ENCODE peak calls at places on chromosomes 12 and 14, in four cellular contexts. Z is GM12878, T is H1, O is HepG2. G is an unnamed sample.

GRCh38 chr14:25381498-25381897 is 331.6 kb upstream of the STXBP6 start:
- DNase-seq in T (no peak), Z (no peak), O (peak), G (peak)

GRCh38 chr14:42140831-42141279 is 534.2 kb downstream of the LRFN5 start:
- DNase-seq in T (no peak), Z (no peak), O (no peak), G (no peak)

GRCh38 chr12:28390716-28391452 is 200.6 kb downstream of the CCDC91 start:
- DNase-seq in Z (no peak), O (no peak), T (no peak), G (no peak)

GRCh38 chr12:105861232-105861631 is 277.5 kb downstream of the NUAK1 start:
- DNase-seq in O (no peak), Z (no peak), T (no peak), G (no peak)

GRCh38 chr14:55454264-55455151 is 14.1 kb upstream of the TBPL2 start:
- DNase-seq in T (no peak), O (peak), Z (no peak), G (peak)

GRCh38 chr12:85130631-85131030 is 94.5 kb downstream of the LRRIQ1 start:
- DNase-seq in T (no peak), Z (no peak), O (no peak), G (no peak)

GRCh38 chr14:96362071-96362964 is 823 bp downstream of the ATG2B start:
- DNase-seq in O (peak), T (no peak), Z (peak), G (peak)

GRCh38 chr14:24366664-24367505 is 1.1 kb upstream of the NFATC4 start:
- DNase-seq in T (no peak), Z (peak), O (peak), G (no peak)

GRCh38 chr14:79443602-79444001 is 767.7 kb downstream of the DIO2 start:
- DNase-seq in O (no peak), Z (no peak), T (no peak), G (no peak)

GRCh38 chr14:70773182-70773862 is 36.0 kb downstream of the MAP3K9 start:
- DNase-seq in T (no peak), Z (no peak), O (no peak), G (no peak)

GRCh38 chr12:49190317-49190716 is 1.4 kb upstream of the TUBA1A start:
- DNase-seq in Z (no peak), T (no peak), O (no peak), G (no peak)

GRCh38 chr14:61764342-61765122 is 2.3 kb downstream of the SNAPC1 start:
- DNase-seq in T (no peak), Z (no peak), O (no peak), G (no peak)
- H3K4me3 ChIP-seq in T (peak), Z (peak), O (no peak), G (no peak)

GRCh38 chr12:102444093-102444492 is 36.3 kb downstream of the IGF1 start:
- DNase-seq in T (no peak), Z (no peak), O (no peak), G (no peak)
- TF ChIP-seq GABPA in T (no peak), Z (no peak), O (no peak), G (no peak)

GRCh38 chr12:7444537-7444936 is 584 bp upstream of the CD163L1 start:
- DNase-seq in T (no peak), Z (no peak), O (no peak), G (no peak)

GRCh38 chr12:7441216-7441615 is 2.7 kb downstream of the CD163L1 start:
- DNase-seq in Z (no peak), O (no peak), T (no peak), G (no peak)

GRCh38 chr12:7434670-7435069 is 9.3 kb downstream of the CD163L1 start:
- DNase-seq in Z (no peak), O (no peak), T (no peak), G (no peak)

GRCh38 chr12:7444076-7444475 is at the start of gene CD163L1:
- DNase-seq in Z (no peak), O (no peak), T (no peak), G (no peak)

GRCh38 chr12:7439579-7440505 is 4.1 kb downstream of the CD163L1 start:
- DNase-seq in Z (no peak), T (peak), O (no peak), G (no peak)
- TF ChIP-seq POLR2AphosphoS5 in Z (no peak), T (peak), O (no peak), G (no peak)

DNA sequence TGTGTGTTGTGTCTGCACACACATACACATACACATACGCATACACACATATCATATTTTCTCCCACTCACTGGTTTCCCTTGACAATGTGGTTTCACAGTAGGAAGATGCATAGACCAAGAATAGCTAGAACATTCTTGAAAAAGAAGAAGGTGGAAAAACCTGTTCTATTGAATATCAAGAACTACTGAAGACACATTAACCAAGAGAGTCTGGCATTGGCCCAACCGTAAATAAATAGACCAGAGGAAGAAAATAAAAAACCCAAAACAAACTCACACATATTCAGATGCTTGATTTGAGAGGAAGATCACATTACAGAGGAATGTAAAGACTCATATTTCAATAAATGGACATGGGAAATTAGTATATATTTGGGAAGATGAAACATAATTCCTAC is 311.3 kb downstream of the FOXG1 start:
- DNase-seq in O (no peak), T (no peak), Z (no peak), G (no peak)
- H3K4me3 ChIP-seq in O (no peak), T (no peak), Z (no peak), G (no peak)

DNA sequence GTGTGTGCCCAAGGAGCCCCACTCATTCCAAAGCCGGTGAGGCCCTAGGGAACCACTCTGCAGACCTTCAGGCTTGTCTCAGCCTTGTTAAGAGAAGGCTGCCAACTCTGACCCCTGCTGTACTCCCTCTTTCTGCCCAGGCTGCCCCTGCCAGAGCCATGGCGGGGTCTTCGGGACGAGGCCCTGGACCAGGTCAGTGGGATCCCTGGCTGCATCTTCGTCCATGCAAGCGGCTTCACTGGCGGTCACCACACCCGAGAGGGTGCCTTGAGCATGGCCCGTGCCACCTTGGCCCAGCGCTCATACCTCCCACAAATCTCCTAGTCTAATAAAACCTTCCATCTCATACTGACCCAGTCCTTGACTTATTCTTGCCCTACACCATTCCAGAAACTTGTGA is 7.3 kb downstream of the MYG1 start:
- DNase-seq in O (no peak), Z (no peak), T (no peak), G (no peak)
- TF ChIP-seq GABPA in O (no peak), Z (no peak), T (no peak), G (no peak)

GRCh38 chr12:122064780-122065588 is 13.6 kb upstream of the MLXIP start:
- DNase-seq in Z (no peak), O (peak), T (no peak), G (no peak)
- TF ChIP-seq POLR2AphosphoS5 in Z (no peak), O (peak), T (no peak), G (no peak)

GRCh38 chr14:69571879-69572633 is 2.6 kb downstream of the CCDC177 start:
- DNase-seq in Z (no peak), O (peak), T (no peak), G (peak)
- H3K4me3 ChIP-seq in Z (no peak), O (peak), T (peak), G (peak)

DNA sequence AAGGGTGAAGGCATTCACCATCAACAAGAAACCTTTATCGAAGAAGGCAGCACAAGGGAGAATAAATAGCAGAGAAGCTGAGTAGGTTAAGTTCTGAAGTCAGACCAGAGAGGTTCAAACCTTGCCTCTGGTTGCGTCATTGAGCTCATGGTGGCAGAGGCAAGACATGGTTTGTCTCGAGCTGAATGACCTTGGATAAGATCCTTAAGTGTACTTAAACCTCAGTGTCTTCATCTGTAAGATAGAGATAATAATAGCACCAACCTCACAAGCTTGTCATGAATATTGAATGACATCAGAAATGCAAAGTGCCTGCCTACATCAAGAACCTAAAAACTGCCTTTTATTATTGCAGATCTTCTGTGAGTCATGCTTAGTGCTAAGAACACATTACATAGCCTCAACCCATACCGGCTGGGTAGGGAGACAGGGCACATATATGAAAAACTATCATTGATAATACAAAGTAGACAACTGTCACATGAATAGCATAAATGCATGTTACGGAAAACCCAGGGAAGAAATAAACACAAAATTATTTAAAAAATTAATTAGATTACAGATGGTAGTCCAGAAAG is 1.2 kb upstream of the ACSM4 start:
- DNase-seq in O (no peak), T (no peak), Z (no peak), G (no peak)
- TF ChIP-seq GABPA in O (no peak), T (no peak), Z (no peak), G (no peak)

GRCh38 chr12:77213316-77213715 is 147.9 kb upstream of the E2F7 start:
- DNase-seq in T (no peak), Z (no peak), O (no peak), G (no peak)
- TF ChIP-seq POLR2AphosphoS5 in T (no peak), Z (no peak), O (no peak), G (no peak)

GRCh38 chr12:8917751-8918150 is 3.4 kb downstream of the PHC1 start:
- DNase-seq in T (no peak), O (no peak), Z (no peak), G (no peak)

GRCh38 chr12:8913702-8914032 is 642 bp upstream of the PHC1 start:
- DNase-seq in T (no peak), Z (no peak), O (no peak), G (no peak)

GRCh38 chr12:8916154-8916553 is 1.8 kb downstream of the PHC1 start:
- DNase-seq in Z (no peak), O (no peak), T (no peak), G (no peak)

GRCh38 chr12:8914716-8915526 is 612 bp downstream of the PHC1 start:
- DNase-seq in O (peak), T (no peak), Z (no peak), G (no peak)

DNA sequence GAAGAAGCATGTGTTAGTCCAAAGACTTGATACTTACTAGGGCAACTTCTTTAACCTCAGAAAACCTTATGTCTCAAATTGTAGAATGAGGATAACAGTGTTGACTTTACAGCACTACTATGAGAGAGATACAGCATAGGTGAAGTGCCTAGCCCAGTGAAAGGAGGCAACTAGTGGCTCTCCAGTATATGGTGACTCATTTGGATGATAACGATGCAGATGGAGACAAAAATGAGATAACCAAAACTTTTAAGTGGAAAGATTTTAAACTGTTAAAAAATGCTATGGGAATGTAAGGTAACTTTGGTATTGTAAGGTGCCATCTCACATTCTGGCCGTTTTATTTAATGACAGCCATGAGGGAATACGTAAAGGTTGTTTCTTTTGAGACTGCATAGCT is 2.7 kb downstream of the PHC1 start:
- DNase-seq in Z (no peak), O (no peak), T (no peak), G (no peak)
- H3K4me3 ChIP-seq in Z (no peak), O (no peak), T (peak), G (no peak)

G was measured in HL-60.